ENCODE peak calls at places on chromosome 4, in five cellular contexts. X is right lobe of liver; Y is activated T-helper 1 cell treated with anti-CD3 and anti-CD28 coated beads, Interleukin-2, amount 50 U/mL, for 16 hours; K is iris pigment epithelial cell; I is mesenchymal stem cell. R is an unnamed sample.

GRCh38 chr4:83022724-83023427 is 12.1 kb upstream of the COPS4 start:
- DNase-seq in Y (no peak), I (no peak), X (no peak), K (peak; percentile 66), R (no peak)

GRCh38 chr4:121888134-121888533 is 17.9 kb upstream of the BBS7 start:
- DNase-seq in Y (no peak), K (no peak), I (no peak), X (no peak), R (no peak)

GRCh38 chr4:187362937-187363336 is 632.6 kb upstream of the ZFP42 start:
- DNase-seq in I (no peak), Y (no peak), X (no peak), K (no peak), R (no peak)

GRCh38 chr4:53987761-53988171 is 76.6 kb downstream of the CHIC2 start:
- DNase-seq in X (no peak), I (peak; percentile 73), Y (no peak), K (peak; percentile 77), R (no peak)

GRCh38 chr4:118954246-118954645 is 65.6 kb downstream of the SYNPO2 start:
- DNase-seq in I (peak; percentile 21), Y (no peak), K (peak; percentile 27), X (no peak), R (no peak)

GRCh38 chr4:119597377-119597776 is 31.2 kb downstream of the PDE5A start:
- DNase-seq in K (peak; percentile 57), I (peak; percentile 77), X (no peak), Y (no peak), R (no peak)

GRCh38 chr4:177185151-177185550 is 124.5 kb upstream of the NEIL3 start:
- DNase-seq in K (peak; percentile 6), Y (no peak), X (no peak), I (no peak), R (no peak)

GRCh38 chr4:12393631-12394262 is 965.1 kb upstream of the HS3ST1 start:
- DNase-seq in I (peak; percentile 4), X (no peak), K (no peak), Y (no peak), R (no peak)

GRCh38 chr4:41207330-41207831 is 7.0 kb downstream of the APBB2 start:
- DNase-seq in Y (no peak), I (peak; percentile 28), K (peak; percentile 68), X (no peak), R (no peak)

GRCh38 chr4:8703401-8703696 is 110.8 kb downstream of the CPZ start:
- DNase-seq in K (no peak), I (no peak), X (no peak), Y (no peak), R (no peak)

GRCh38 chr4:61336488-61336887 is 136.4 kb downstream of the ADGRL3 start:
- DNase-seq in K (no peak), X (no peak), I (no peak), Y (no peak), R (no peak)

GRCh38 chr4:142141201-142141600 is 504.8 kb downstream of the IL15 start:
- DNase-seq in Y (no peak), K (peak; percentile 4), X (no peak), I (no peak), R (no peak)

GRCh38 chr4:89134775-89135319 is 23.5 kb downstream of the TIGD2 start:
- DNase-seq in X (no peak), I (peak; percentile 93), Y (no peak), K (peak; percentile 98), R (no peak)

GRCh38 chr4:95304898-95305297 is 243.9 kb downstream of the UNC5C start:
- DNase-seq in X (no peak), I (peak; percentile 65), Y (no peak), K (peak; percentile 63), R (no peak)

GRCh38 chr4:30950737-30951136 is 230.6 kb downstream of the PCDH7 start:
- DNase-seq in X (no peak), K (no peak), Y (no peak), I (no peak), R (no peak)

GRCh38 chr4:130127297-130127696 is 1031.3 kb downstream of the C4orf33 start:
- DNase-seq in I (no peak), K (no peak), Y (no peak), X (no peak), R (no peak)

GRCh38 chr4:153408932-153409331 is 57.2 kb upstream of the TMEM131L start:
- DNase-seq in I (no peak), X (no peak), Y (no peak), K (peak; percentile 19), R (no peak)

GRCh38 chr4:81460115-81460836 is 11.4 kb downstream of the RASGEF1B start:
- DNase-seq in I (no peak), X (no peak), Y (no peak), K (no peak), R (no peak)

GRCh38 chr4:76279462-76279861 is 27.1 kb upstream of the STBD1 start:
- DNase-seq in I (no peak), X (no peak), Y (no peak), K (no peak), R (no peak)

GRCh38 chr4:182144621-182145359 is 98.4 kb upstream of the TENM3 start:
- DNase-seq in Y (no peak), X (no peak), I (no peak), K (peak; percentile 12), R (peak; percentile 84)

GRCh38 chr4:148059617-148060180 is 327.8 kb downstream of the ARHGAP10 start:
- DNase-seq in K (no peak), X (peak; percentile 55), Y (no peak), I (no peak), R (no peak)

GRCh38 chr4:90152024-90152423 is 24.8 kb downstream of the CCSER1 start:
- DNase-seq in Y (no peak), X (no peak), K (no peak), I (no peak), R (no peak)

GRCh38 chr4:110849461-110849860 is 226.6 kb upstream of the PITX2 start:
- DNase-seq in Y (no peak), I (no peak), X (no peak), K (no peak), R (no peak)

GRCh38 chr4:24003926-24004325 is 114.1 kb upstream of the PPARGC1A start:
- DNase-seq in K (peak; percentile 19), X (no peak), Y (no peak), I (peak; percentile 5), R (no peak)

GRCh38 chr4:88985088-88985779 is 71.8 kb downstream of the FAM13A start:
- DNase-seq in X (no peak), Y (no peak), I (peak; percentile 42), K (peak; percentile 91), R (no peak)

GRCh38 chr4:15659768-15660394 is 4.7 kb upstream of the FBXL5 start:
- DNase-seq in K (peak; percentile 86), Y (no peak), X (no peak), I (peak; percentile 87), R (no peak)

R was measured in SK-N-SH.